ENCODE peak calls at places on chromosomes 7 and 10, in eight cellular contexts. Y, M, S, C, B, F, I and K are unnamed samples.

GRCh38 chr10:125783957-125784356 is 8.3 kb upstream of the MMP21 start:
- DNase-seq in Y (no peak), M (no peak), S (no peak), C (no peak), B (no peak), F (no peak), I (no peak), K (no peak)

GRCh38 chr7:14836006-14836405 is 66.5 kb downstream of the DGKB start:
- DNase-seq in Y (no peak), M (no peak), S (no peak), C (no peak), B (peak), F (no peak), I (no peak), K (no peak)

GRCh38 chr7:155145477-155146255 is 75.5 kb downstream of the HTR5A start:
- DNase-seq in Y (no peak), M (no peak), S (no peak), C (no peak), B (peak), F (no peak), I (no peak), K (no peak)

GRCh38 chr10:83469719-83470336 is 669.5 kb upstream of the GHITM start:
- DNase-seq in Y (no peak), M (no peak), S (no peak), C (no peak), B (no peak), F (no peak), I (no peak), K (no peak)

GRCh38 chr10:124842721-124843120 is 41.1 kb downstream of the ABRAXAS2 start:
- DNase-seq in Y (no peak), M (peak), S (no peak), C (no peak), B (no peak), F (no peak), I (no peak), K (no peak)

GRCh38 chr7:3301831-3302618 is 973 bp downstream of the SDK1 start:
- DNase-seq in Y (peak), M (peak), S (peak), C (no peak), B (peak), F (peak), I (peak), K (no peak)

GRCh38 chr10:36450385-36450784 is 675.0 kb upstream of the ANKRD30A start:
- DNase-seq in Y (peak), M (peak), S (no peak), C (no peak), B (peak), F (peak), I (no peak), K (no peak)

GRCh38 chr10:102485093-102485785 is 17.3 kb downstream of the ACTR1A start:
- DNase-seq in Y (no peak), M (peak), S (no peak), C (no peak), B (peak), F (no peak), I (no peak), K (no peak)

GRCh38 chr10:68423522-68423921 is 16.4 kb upstream of the RUFY2 start:
- DNase-seq in Y (no peak), M (no peak), S (no peak), C (no peak), B (no peak), F (no peak), I (peak), K (no peak)

GRCh38 chr7:82360591-82361386 is 82.8 kb downstream of the CACNA2D1 start:
- DNase-seq in Y (no peak), M (no peak), S (no peak), C (no peak), B (no peak), F (no peak), I (no peak), K (no peak)

GRCh38 chr7:3559178-3559765 is 258.2 kb downstream of the SDK1 start:
- DNase-seq in Y (no peak), M (no peak), S (no peak), C (no peak), B (peak), F (peak), I (no peak), K (no peak)

GRCh38 chr7:130793855-130794618 is 60.0 kb upstream of the KLF14 start:
- DNase-seq in Y (no peak), M (peak), S (no peak), C (no peak), B (peak), F (peak), I (no peak), K (no peak)

GRCh38 chr10:48606530-48607355 is 1.9 kb upstream of the ARHGAP22 start:
- DNase-seq in Y (no peak), M (peak), S (no peak), C (no peak), B (peak), F (peak), I (no peak), K (no peak)

GRCh38 chr10:44427479-44427878 is 42.6 kb upstream of the CXCL12 start:
- DNase-seq in Y (no peak), M (no peak), S (no peak), C (no peak), B (no peak), F (no peak), I (no peak), K (no peak)

GRCh38 chr10:47326306-47326926 is 4.2 kb downstream of the GDF2 start:
- DNase-seq in Y (no peak), M (no peak), S (no peak), C (no peak), B (no peak), F (no peak), I (no peak), K (peak)

GRCh38 chr10:101897633-101898032 is 54.0 kb upstream of the KCNIP2 start:
- DNase-seq in Y (no peak), M (no peak), S (no peak), C (no peak), B (peak), F (peak), I (no peak), K (no peak)

GRCh38 chr10:86372119-86372784 is 5.7 kb upstream of the GRID1 start:
- DNase-seq in Y (no peak), M (no peak), S (no peak), C (no peak), B (no peak), F (no peak), I (no peak), K (peak)

GRCh38 chr7:139915301-139915863 is 86.3 kb downstream of the TBXAS1 start:
- DNase-seq in Y (no peak), M (no peak), S (no peak), C (no peak), B (peak), F (peak), I (no peak), K (no peak)

GRCh38 chr10:44301781-44302400 is 83.0 kb downstream of the CXCL12 start:
- DNase-seq in Y (no peak), M (no peak), S (no peak), C (no peak), B (peak), F (no peak), I (no peak), K (no peak)